ENCODE peak calls at places on chromosomes 16 and 17, in six cellular contexts. R is A673; B is HEK293T; F is T47D; Z is activated T-cell treated with anti-CD3 and anti-CD28 coated beads, Interleukin-2, amount 50 U/mL, for 72 hours; W is AG04450. A is an unnamed sample.
A peak's percentile ranks its signal among the peaks of the same experiment; 100 is the strongest.

GRCh38 chr16:14465799-14466198 is 164.3 kb downstream of the PARN start:
- DNase-seq in R (no peak), B (no peak), F (no peak), Z (no peak), W (no peak), A (no peak)

GRCh38 chr17:27585792-27586191 is 45.2 kb upstream of the LGALS9 start:
- DNase-seq in R (no peak), B (no peak), F (no peak), Z (no peak), W (no peak), A (no peak)

GRCh38 chr16:88940196-88941050 is 36.6 kb downstream of the CBFA2T3 start:
- DNase-seq in R (no peak), B (no peak), F (peak; percentile 79), Z (no peak), W (no peak), A (no peak)

GRCh38 chr16:4379001-4379688 is 7.5 kb downstream of the VASN start:
- DNase-seq in R (no peak), B (no peak), F (no peak), Z (no peak), W (no peak), A (no peak)

GRCh38 chr17:47806913-47807255 is 14.7 kb downstream of the OSBPL7 start:
- DNase-seq in R (no peak), B (no peak), F (no peak), Z (no peak), W (no peak), A (no peak)

GRCh38 chr17:39576187-39576586 is 31.5 kb downstream of the NEUROD2 start:
- DNase-seq in R (peak; percentile 48), B (peak; percentile 18), F (peak; percentile 48), Z (no peak), W (no peak), A (peak; percentile 47)

GRCh38 chr16:9763505-9763904 is 418.7 kb downstream of the GRIN2A start:
- DNase-seq in R (no peak), B (no peak), F (no peak), Z (no peak), W (no peak), A (no peak)

GRCh38 chr17:70535986-70536385 is 366.7 kb downstream of the KCNJ2 start:
- DNase-seq in R (no peak), B (no peak), F (no peak), Z (no peak), W (no peak), A (peak; percentile 18)

A was measured in ELR.